ENCODE peak calls at places on chromosomes 16 and 17, in seven cellular contexts. L is left lung; W is heart right ventricle; S is PC-9; Z is CD8-positive, alpha-beta T cell; X is cardiac fibroblast; F is OCI-LY7. Y is an unnamed sample.

GRCh38 chr17:78434455-78435329 is 56.2 kb downstream of the PGS1 start:
- DNase-seq in S (no peak), Z (no peak), L (no peak), F (no peak), X (no peak), W (no peak), Y (no peak)

GRCh38 chr16:46632778-46633733 is 11.9 kb upstream of the SHCBP1 start:
- DNase-seq in L (no peak), X (no peak), W (no peak), S (no peak), F (no peak), Z (no peak), Y (no peak)

GRCh38 chr17:16971458-16972338 is at the start of gene TNFRSF13B:
- DNase-seq in L (no peak), W (no peak), S (no peak), Z (no peak), F (peak), X (no peak), Y (no peak)

GRCh38 chr16:30068750-30069574 is 3.4 kb downstream of the ALDOA start:
- DNase-seq in Z (peak), F (peak), L (no peak), S (no peak), X (peak), W (no peak), Y (no peak)

GRCh38 chr16:48081656-48082055 is 74.1 kb downstream of the ABCC12 start:
- DNase-seq in Z (no peak), F (no peak), X (peak), L (no peak), W (no peak), S (peak), Y (no peak)

GRCh38 chr16:4213721-4214120 is 28.2 kb downstream of the SRL start:
- DNase-seq in X (peak), W (no peak), S (peak), L (no peak), F (no peak), Z (no peak), Y (no peak)

GRCh38 chr16:51651061-51651466 is 500.0 kb upstream of the SALL1 start:
- DNase-seq in S (no peak), W (no peak), L (no peak), F (no peak), Z (no peak), X (no peak), Y (no peak)

GRCh38 chr16:2818278-2818876 is 1.3 kb downstream of the PRSS21 start:
- DNase-seq in S (no peak), X (no peak), F (no peak), Z (no peak), L (no peak), W (no peak), Y (no peak)

GRCh38 chr16:10752843-10753523 is 9.3 kb downstream of the NUBP1 start:
- DNase-seq in W (peak), X (no peak), F (peak), S (no peak), Z (no peak), L (no peak), Y (no peak)

GRCh38 chr16:28168991-28169554 is 42.7 kb downstream of the XPO6 start:
- DNase-seq in S (peak), Z (peak), F (no peak), L (no peak), X (no peak), W (no peak), Y (no peak)

GRCh38 chr17:82490512-82491195 is 28.9 kb upstream of the FOXK2 start:
- DNase-seq in Z (no peak), W (no peak), L (no peak), F (peak), S (no peak), X (no peak), Y (no peak)

GRCh38 chr17:59178266-59178665 is 22.7 kb downstream of the PRR11 start:
- DNase-seq in L (no peak), Z (no peak), X (no peak), S (no peak), W (no peak), F (no peak), Y (no peak)

GRCh38 chr16:85728879-85729278 is 22.0 kb downstream of the C16orf74 start:
- DNase-seq in W (no peak), F (no peak), X (no peak), L (no peak), Z (no peak), S (no peak), Y (no peak)

GRCh38 chr16:72172105-72173034 is at the start of gene PMFBP1:
- DNase-seq in Z (no peak), F (peak), L (no peak), X (peak), S (peak), W (no peak), Y (no peak)

GRCh38 chr17:61461967-61462733 is 9.9 kb downstream of the TBX4 start:
- DNase-seq in S (no peak), Z (no peak), F (no peak), L (no peak), X (no peak), W (no peak), Y (no peak)

GRCh38 chr16:89314357-89314756 is 96.9 kb downstream of the ZNF778 start:
- DNase-seq in Z (peak), L (peak), X (no peak), S (no peak), W (no peak), F (no peak), Y (no peak)

GRCh38 chr17:76124582-76125390 is 16.3 kb downstream of the FOXJ1 start:
- DNase-seq in X (peak), S (no peak), W (no peak), L (no peak), Z (no peak), F (peak), Y (no peak)

GRCh38 chr17:57445772-57446472 is 189.6 kb downstream of the MSI2 start:
- DNase-seq in X (no peak), L (peak), Z (no peak), W (no peak), S (no peak), F (no peak), Y (no peak)

GRCh38 chr17:67082110-67082509 is 37.8 kb downstream of the CACNG1 start:
- DNase-seq in S (no peak), X (no peak), L (no peak), F (peak), W (no peak), Z (no peak), Y (no peak)

GRCh38 chr17:43909537-43910231 is 2.3 kb upstream of the MPP2 start:
- DNase-seq in W (no peak), X (no peak), L (no peak), F (no peak), S (no peak), Z (no peak), Y (no peak)

GRCh38 chr17:33142703-33143299 is 150.3 kb downstream of the ASIC2 start:
- DNase-seq in S (no peak), W (no peak), L (no peak), X (peak), Z (no peak), F (peak), Y (no peak)

GRCh38 chr16:1189455-1189854 is 35.6 kb downstream of the TPSG1 start:
- DNase-seq in S (no peak), Z (no peak), F (no peak), W (no peak), X (no peak), L (no peak), Y (no peak)

GRCh38 chr16:1184156-1184868 is 31.4 kb downstream of the CACNA1H start:
- DNase-seq in S (no peak), Z (no peak), F (no peak), W (no peak), L (no peak), X (no peak), Y (no peak)

GRCh38 chr16:1192384-1193073 is 32.5 kb downstream of the TPSG1 start:
- DNase-seq in X (no peak), F (no peak), S (no peak), W (no peak), Z (no peak), L (no peak), Y (no peak)

GRCh38 chr16:1184980-1185379 is 32.1 kb downstream of the CACNA1H start:
- DNase-seq in L (no peak), S (no peak), X (no peak), W (no peak), Z (no peak), F (no peak), Y (no peak)

DNA sequence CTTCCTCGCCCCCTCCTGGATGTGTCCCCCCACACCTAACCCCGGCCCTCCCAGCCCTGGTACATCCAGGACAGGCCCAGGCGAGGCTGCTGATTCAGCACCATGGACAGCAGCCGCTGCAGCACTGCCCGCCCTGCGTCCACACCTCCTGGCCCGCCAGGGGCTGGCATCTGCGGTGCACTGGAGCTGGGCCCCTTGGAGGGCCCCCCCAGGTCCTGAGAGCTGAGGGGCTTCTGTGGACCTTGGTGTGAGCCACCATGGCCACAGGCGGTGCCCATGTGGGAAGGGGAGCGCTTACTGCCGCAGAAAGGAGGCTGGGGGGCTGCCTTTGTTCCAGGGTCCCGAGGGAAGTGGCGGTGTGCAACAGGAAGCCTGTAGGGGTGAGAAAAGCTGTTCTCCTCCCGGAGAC is 35.9 kb downstream of the CACNA1H start:
- DNase-seq in X (peak), Z (peak), F (peak), W (peak), S (no peak), L (no peak), Y (peak)
- TF ChIP-seq CTCF in X (no peak), Z (no peak), F (no peak), W (no peak), S (no peak), L (no peak), Y (peak)

GRCh38 chr17:8272421-8272820 is 16.0 kb upstream of the RANGRF start:
- DNase-seq in S (no peak), X (no peak), L (no peak), W (no peak), Z (no peak), F (no peak), Y (no peak)
- TF ChIP-seq CTCF in S (no peak), X (no peak), L (no peak), W (no peak), Z (no peak), F (no peak), Y (no peak)

DNA sequence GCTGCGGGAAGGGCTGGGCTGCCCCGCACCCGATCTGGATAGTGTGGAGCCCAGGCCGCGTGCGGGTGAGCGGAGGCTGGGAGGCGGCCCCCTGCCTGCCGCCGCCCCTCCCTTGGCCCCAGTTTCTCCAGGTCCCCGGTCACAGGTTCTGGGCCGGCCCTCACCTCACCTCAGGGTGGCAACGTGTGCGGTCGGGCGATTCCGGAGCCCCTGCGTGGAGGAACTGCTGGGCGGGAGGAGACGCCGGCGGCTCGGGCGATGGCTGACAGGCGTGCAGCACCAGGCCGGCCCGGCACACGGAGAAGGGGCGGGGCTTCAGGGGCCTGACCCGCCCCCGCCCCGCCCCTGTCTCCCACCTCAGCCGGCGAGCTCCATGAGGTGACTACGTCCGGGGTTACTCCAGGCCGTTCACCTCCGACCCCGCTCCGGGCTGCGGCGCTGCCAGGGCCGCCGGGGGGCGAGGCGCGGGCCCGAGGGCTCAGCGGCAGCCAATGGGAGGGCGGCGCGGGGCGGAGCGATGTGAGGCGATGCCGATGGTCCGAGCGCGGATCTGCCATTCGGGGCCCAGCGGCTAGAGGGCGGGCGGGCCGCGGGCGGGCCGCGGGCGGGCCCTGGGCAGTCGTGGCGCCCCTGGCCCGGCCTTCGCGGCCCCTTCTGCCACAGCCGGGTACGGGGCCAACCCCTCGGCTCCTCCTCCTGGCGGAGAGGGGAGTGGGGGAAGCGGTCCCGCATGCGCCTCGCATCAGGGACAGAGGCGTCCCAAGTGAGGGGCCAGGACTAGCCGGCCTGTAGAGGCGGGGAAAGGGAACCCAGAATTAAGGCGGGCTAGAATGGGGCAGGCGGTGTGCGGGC is 16.7 kb upstream of the C17orf78 start:
- DNase-seq in X (peak), W (peak), S (peak), F (peak), Z (peak), L (peak), Y (peak)
- TF ChIP-seq CTCF in X (peak), W (peak), S (no peak), F (peak), Z (no peak), L (peak), Y (peak)

GRCh38 chr17:31269597-31269996 is 27.4 kb downstream of the OMG start:
- DNase-seq in S (peak), Z (no peak), X (peak), L (no peak), W (no peak), F (no peak), Y (no peak)
- TF ChIP-seq CTCF in S (no peak), Z (no peak), X (no peak), L (no peak), W (no peak), F (no peak), Y (no peak)

GRCh38 chr16:59114790-59115189 is 380.7 kb upstream of the GOT2 start:
- DNase-seq in Z (no peak), L (no peak), F (no peak), S (no peak), X (no peak), W (no peak), Y (no peak)
- TF ChIP-seq CTCF in Z (no peak), L (no peak), F (no peak), S (no peak), X (no peak), W (no peak), Y (no peak)

GRCh38 chr17:385195-385835 is 32.7 kb upstream of the RPH3AL start:
- DNase-seq in Z (no peak), F (peak), X (no peak), S (no peak), L (peak), W (peak), Y (peak)
- TF ChIP-seq CTCF in Z (no peak), F (no peak), X (no peak), S (no peak), L (no peak), W (no peak), Y (peak)

Y was measured in type B pancreatic cell.